ENCODE peak calls at places on chromosomes 6 and 20, in ten cellular contexts. U is transverse colon; W is body of pancreas; Y is mammary epithelial cell; J is ovary; H is uterus; L is CD4-positive, CD25-positive, alpha-beta regulatory T cell; R is GM23338; T is fibroblast of lung; D is lower lobe of right lung. Z is an unnamed sample.

GRCh38 chr6:169894377-169894960 is 143.0 kb downstream of the ERMARD start:
- DNase-seq in U (no peak), W (no peak), Y (no peak), J (no peak), H (no peak), L (no peak), R (no peak), T (no peak), D (no peak), Z (no peak)

GRCh38 chr20:43545837-43546578 is 12.8 kb upstream of the SGK2 start:
- DNase-seq in U (no peak), W (no peak), Y (no peak), J (no peak), H (no peak), L (no peak), R (no peak), T (no peak), D (no peak), Z (no peak)

GRCh38 chr6:80469977-80470376 is 363.5 kb downstream of the BCKDHB start:
- DNase-seq in U (no peak), W (no peak), Y (no peak), J (no peak), H (no peak), L (no peak), R (no peak), T (no peak), D (no peak), Z (no peak)

GRCh38 chr6:53979468-53980067 is 131.7 kb upstream of the MLIP start:
- DNase-seq in U (no peak), W (peak), Y (no peak), J (no peak), H (no peak), L (peak), R (peak), T (no peak), D (no peak), Z (no peak)

GRCh38 chr20:47276251-47276650 is 80.2 kb downstream of the ZMYND8 start:
- DNase-seq in U (no peak), W (no peak), Y (no peak), J (no peak), H (peak), L (no peak), R (no peak), T (no peak), D (no peak), Z (no peak)

GRCh38 chr6:52365317-52365716 is 3.4 kb downstream of the PAQR8 start:
- DNase-seq in U (no peak), W (no peak), Y (no peak), J (no peak), H (no peak), L (no peak), R (no peak), T (no peak), D (no peak), Z (no peak)

GRCh38 chr6:9085054-9085746 is 649.9 kb upstream of the SLC35B3 start:
- DNase-seq in U (no peak), W (no peak), Y (no peak), J (no peak), H (no peak), L (no peak), R (peak), T (no peak), D (no peak), Z (no peak)

GRCh38 chr6:131629656-131630055 is 1.6 kb upstream of the MED23 start:
- DNase-seq in U (no peak), W (no peak), Y (peak), J (no peak), H (no peak), L (no peak), R (no peak), T (no peak), D (no peak), Z (no peak)

GRCh38 chr20:62281161-62281933 is 21.4 kb upstream of the ADRM1 start:
- DNase-seq in U (no peak), W (no peak), Y (no peak), J (no peak), H (no peak), L (no peak), R (no peak), T (no peak), D (no peak), Z (no peak)

GRCh38 chr6:14270925-14271791 is 153.6 kb downstream of the CD83 start:
- DNase-seq in U (peak), W (peak), Y (peak), J (no peak), H (no peak), L (peak), R (no peak), T (peak), D (peak), Z (no peak)

GRCh38 chr6:1242439-1242838 is 69.5 kb upstream of the FOXQ1 start:
- DNase-seq in U (no peak), W (no peak), Y (no peak), J (no peak), H (no peak), L (no peak), R (no peak), T (no peak), D (no peak), Z (no peak)

GRCh38 chr6:169723991-169724553 is at the start of gene PHF10:
- DNase-seq in U (peak), W (peak), Y (no peak), J (peak), H (no peak), L (peak), R (peak), T (peak), D (peak), Z (peak)

GRCh38 chr20:3753098-3753497 is 14.5 kb downstream of the ADISSP start:
- DNase-seq in U (peak), W (peak), Y (peak), J (peak), H (peak), L (peak), R (peak), T (peak), D (no peak), Z (peak)
- H3K27ac ChIP-seq in U (no peak), W (no peak), Y (no peak), J (no peak), H (peak), L (no peak), R (no peak), T (no peak), D (no peak), Z (no peak)

GRCh38 chr6:15897063-15897934 is 231.6 kb upstream of the MYLIP start:
- DNase-seq in U (no peak), W (peak), Y (peak), J (peak), H (peak), L (no peak), R (peak), T (no peak), D (no peak), Z (no peak)
- H3K27ac ChIP-seq in U (peak), W (no peak), Y (no peak), J (peak), H (peak), L (no peak), R (peak), T (no peak), D (peak), Z (no peak)

DNA sequence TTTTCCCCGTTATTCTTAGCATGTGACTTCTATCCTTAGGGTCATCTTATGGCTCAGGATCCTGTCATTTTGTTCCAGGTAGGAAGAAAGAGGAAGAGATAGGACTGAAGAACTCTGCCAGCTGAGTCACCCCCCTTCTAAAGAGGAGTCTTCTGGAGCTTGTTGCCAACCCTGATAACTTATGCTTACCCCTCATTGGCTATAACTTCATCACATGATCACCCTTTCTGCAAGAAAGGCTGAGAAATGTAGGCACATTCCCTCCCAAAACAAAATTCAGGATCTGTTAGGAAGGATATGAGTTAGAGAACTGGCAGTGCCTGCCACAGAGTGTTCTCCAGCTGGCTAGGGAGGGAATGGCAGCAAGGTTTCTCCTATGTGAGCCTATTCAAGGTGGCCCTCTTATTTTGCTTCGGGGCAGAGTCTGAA is 35.6 kb downstream of the ARFGEF2 start:
- DNase-seq in U (no peak), W (no peak), Y (no peak), J (no peak), H (no peak), L (no peak), R (no peak), T (no peak), D (no peak), Z (no peak)
- H3K27ac ChIP-seq in U (no peak), W (no peak), Y (no peak), J (no peak), H (peak), L (no peak), R (no peak), T (no peak), D (no peak), Z (no peak)

GRCh38 chr20:31606678-31606927 is 1.5 kb downstream of the ID1 start:
- DNase-seq in U (peak), W (no peak), Y (no peak), J (no peak), H (no peak), L (no peak), R (peak), T (no peak), D (no peak), Z (no peak)

GRCh38 chr20:31607640-31608255 is 2.7 kb downstream of the ID1 start:
- DNase-seq in U (no peak), W (no peak), Y (peak), J (no peak), H (no peak), L (no peak), R (no peak), T (peak), D (no peak), Z (no peak)

GRCh38 chr20:31608256-31608980 is 3.3 kb downstream of the ID1 start:
- DNase-seq in U (peak), W (peak), Y (peak), J (peak), H (peak), L (no peak), R (peak), T (peak), D (peak), Z (peak)

GRCh38 chr20:31605902-31606677 is 1.0 kb downstream of the ID1 start:
- DNase-seq in U (peak), W (no peak), Y (peak), J (peak), H (peak), L (peak), R (peak), T (peak), D (peak), Z (no peak)

DNA sequence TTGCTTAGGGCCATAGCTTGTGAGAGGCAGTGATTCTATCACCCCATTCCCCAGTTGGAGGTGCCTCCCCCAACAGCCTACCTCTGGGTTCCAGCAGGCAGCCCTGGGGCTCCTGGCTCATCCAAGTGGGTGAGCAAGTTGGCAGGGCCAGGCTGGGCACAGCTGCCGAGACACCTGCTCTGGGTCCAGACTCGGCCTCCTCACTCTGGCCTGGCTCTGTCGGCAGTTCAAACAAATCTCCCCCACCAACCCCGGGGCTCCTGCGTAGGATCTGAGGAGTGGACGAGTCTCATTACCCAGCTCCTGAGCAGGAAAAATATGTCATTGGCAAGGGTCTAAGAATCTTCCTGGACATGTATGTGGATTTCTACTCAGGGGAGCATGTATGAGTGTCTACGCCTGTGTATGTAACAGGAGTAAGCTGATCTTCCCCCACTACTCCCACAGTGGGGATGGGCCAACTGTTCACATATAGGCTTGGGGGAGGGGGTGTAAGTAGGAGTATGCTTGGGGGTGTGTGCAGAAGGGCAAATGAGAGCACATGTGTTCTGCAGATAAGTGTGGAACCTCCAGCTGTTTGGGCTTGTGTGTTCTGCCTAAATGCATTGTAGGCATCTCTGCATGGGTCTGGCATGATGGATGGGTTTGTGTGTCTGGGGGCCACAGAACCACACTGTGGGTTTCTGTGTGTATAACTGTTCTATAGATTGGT is 2.0 kb downstream of the ID1 start:
- DNase-seq in U (peak), W (no peak), Y (peak), J (no peak), H (no peak), L (no peak), R (peak), T (peak), D (peak), Z (no peak)
- H3K27ac ChIP-seq in U (peak), W (peak), Y (peak), J (peak), H (peak), L (no peak), R (peak), T (peak), D (peak), Z (peak)

DNA sequence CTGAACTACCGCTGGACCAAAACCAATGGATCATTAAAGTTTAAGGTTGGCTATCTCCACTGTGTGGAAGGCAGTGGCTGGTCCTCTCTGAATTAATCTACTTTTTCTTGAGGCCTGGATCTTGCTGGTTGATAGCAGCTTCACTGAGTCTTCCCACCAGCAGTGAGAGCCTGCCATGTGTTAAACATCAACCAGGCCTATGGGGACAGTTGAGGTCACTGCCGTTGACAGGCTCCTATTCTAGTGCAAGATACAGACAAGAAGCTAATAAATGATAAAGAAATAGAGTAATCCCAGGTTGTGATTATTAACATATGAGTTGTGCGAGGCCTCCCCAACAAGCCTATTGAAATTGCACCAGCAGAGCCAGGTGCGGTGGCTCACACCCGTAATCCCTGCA is 23.5 kb upstream of the TFAP2C start:
- DNase-seq in U (no peak), W (no peak), Y (no peak), J (no peak), H (no peak), L (no peak), R (no peak), T (no peak), D (no peak), Z (no peak)
- H3K27ac ChIP-seq in U (no peak), W (no peak), Y (no peak), J (no peak), H (no peak), L (no peak), R (no peak), T (no peak), D (no peak), Z (no peak)

DNA sequence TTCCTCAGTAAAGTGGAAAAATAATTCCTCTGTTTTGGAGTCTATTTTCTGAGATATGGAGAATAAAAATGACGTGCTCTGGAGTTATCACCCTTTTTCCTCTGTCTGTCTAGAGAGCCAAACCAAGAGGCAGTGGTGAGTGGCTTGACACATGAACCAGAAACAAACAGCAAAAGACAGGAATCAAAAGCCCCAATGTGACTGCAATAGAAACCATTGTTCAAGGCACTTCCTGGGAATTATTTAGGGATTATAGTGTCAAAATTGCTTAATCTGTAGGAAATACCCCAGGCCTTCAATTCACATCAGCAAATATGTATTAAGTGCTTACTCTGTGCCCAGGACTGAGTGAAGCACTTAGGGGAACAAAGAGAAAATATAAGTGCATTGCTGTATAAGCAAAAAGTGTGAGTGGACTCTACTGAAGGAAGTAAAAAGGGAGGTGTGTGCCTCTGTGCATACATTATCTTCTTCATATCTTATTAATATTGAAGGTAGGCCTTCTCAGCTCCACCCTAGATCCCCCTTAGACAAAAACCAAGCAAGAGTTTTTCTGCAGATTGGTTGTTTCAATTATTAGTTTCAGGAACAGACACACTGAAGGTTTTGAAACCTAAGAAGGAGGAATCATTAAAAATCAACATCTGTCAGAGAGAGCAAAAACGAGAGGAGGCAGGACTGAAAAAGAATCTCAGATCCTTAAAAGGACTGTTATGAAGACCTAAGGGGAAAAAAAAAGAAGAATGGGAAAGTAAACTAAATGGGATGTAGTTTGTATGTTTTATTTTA is 560.6 kb upstream of the JAG1 start:
- DNase-seq in U (no peak), W (no peak), Y (no peak), J (no peak), H (no peak), L (no peak), R (no peak), T (no peak), D (no peak), Z (no peak)
- H3K27ac ChIP-seq in U (no peak), W (no peak), Y (no peak), J (no peak), H (peak), L (no peak), R (no peak), T (no peak), D (peak), Z (no peak)

GRCh38 chr6:56550307-56550706 is 92.4 kb downstream of the DST start:
- DNase-seq in U (no peak), W (no peak), Y (no peak), J (no peak), H (no peak), L (no peak), R (no peak), T (no peak), D (no peak), Z (no peak)

GRCh38 chr6:56549014-56549413 is 93.7 kb downstream of the DST start:
- DNase-seq in U (no peak), W (peak), Y (no peak), J (no peak), H (no peak), L (no peak), R (peak), T (no peak), D (no peak), Z (no peak)

GRCh38 chr6:56555438-56555872 is 87.2 kb downstream of the DST start:
- DNase-seq in U (no peak), W (no peak), Y (no peak), J (no peak), H (peak), L (no peak), R (no peak), T (peak), D (no peak), Z (no peak)

GRCh38 chr6:56551409-56552120 is 91.1 kb downstream of the DST start:
- DNase-seq in U (no peak), W (no peak), Y (no peak), J (no peak), H (no peak), L (no peak), R (no peak), T (no peak), D (no peak), Z (no peak)

DNA sequence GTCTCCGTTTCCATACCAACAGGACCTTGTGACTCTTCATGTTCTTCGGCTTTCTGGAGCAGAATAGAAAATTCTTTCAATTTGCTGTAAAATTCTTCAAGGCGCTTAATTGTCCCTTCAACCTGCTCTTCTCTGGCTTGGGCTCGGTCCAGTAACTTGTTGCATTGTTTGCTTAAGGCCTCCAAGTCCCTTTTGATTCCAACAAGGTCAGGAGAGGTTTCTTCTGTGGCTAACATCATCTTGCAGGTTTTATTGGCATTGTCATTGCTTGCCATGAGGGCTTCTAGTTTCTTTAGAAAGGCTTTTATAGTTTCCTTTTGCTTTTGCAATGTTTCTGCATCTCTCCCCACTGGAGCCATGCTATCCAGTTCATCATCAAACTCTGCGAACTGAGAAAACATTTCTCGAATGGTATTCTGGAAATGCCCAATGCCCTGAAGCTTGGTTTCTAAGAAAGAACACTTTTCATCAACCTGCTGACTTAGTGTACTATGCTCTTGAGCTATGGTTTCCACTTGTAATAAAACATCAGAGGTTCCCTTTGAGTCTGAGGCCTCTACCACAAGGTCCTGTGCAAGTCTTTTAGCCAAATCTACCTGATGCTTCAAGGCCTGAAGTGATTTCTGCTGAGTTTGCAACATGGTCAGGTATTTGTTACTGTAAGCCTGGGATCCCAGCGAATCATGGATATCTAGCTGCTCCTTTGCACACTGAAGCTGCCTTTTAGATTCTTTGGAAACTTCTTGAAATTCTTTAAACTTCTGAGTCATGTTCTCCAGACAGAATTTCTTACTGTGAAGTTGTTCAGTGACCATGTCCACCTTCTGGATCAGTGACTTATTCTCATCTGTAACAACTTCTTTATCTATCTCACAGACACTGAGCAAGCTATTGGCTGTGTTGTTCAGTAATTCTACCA is 90.2 kb downstream of the DST start:
- DNase-seq in U (no peak), W (no peak), Y (no peak), J (no peak), H (no peak), L (no peak), R (no peak), T (peak), D (no peak), Z (no peak)
- H3K27ac ChIP-seq in U (peak), W (no peak), Y (no peak), J (no peak), H (peak), L (no peak), R (no peak), T (no peak), D (no peak), Z (no peak)

Z was measured in substantia nigra.